ENCODE peak calls at places on chromosome 4, in eight cellular contexts. K is adrenal gland; W is M059J; A is stimulated activated CD8-positive, alpha-beta memory T cell treated with anti-CD3 and anti-CD28 coated beads, Interleukin-4, amount 100 ng/mL, for 1 hour; Y is endothelial cell of umbilical vein; Q is memory B cell; U is kidney; M is activated naive CD4-positive, alpha-beta T cell. X is an unnamed sample.

GRCh38 chr4:78534286-78534955 is 17.1 kb upstream of the ANXA3 start:
- DNase-seq in K (no peak), W (peak), A (no peak), Y (no peak), Q (no peak), U (no peak), M (no peak), X (no peak)

GRCh38 chr4:82500830-82501229 is 61.0 kb downstream of the TMEM150C start:
- DNase-seq in K (no peak), W (no peak), A (no peak), Y (no peak), Q (no peak), U (no peak), M (no peak), X (no peak)

GRCh38 chr4:11197942-11198341 is 230.8 kb downstream of the HS3ST1 start:
- DNase-seq in K (no peak), W (no peak), A (no peak), Y (no peak), Q (no peak), U (no peak), M (no peak), X (no peak)

GRCh38 chr4:95660719-95661118 is 111.9 kb upstream of the UNC5C start:
- DNase-seq in K (no peak), W (no peak), A (no peak), Y (no peak), Q (no peak), U (no peak), M (no peak), X (no peak)

GRCh38 chr4:127139788-127140286 is 492.9 kb upstream of the INTU start:
- DNase-seq in K (no peak), W (no peak), A (no peak), Y (no peak), Q (no peak), U (no peak), M (no peak), X (no peak)

GRCh38 chr4:5572114-5572513 is 136.2 kb downstream of the EVC2 start:
- DNase-seq in K (no peak), W (peak), A (no peak), Y (no peak), Q (no peak), U (no peak), M (no peak), X (no peak)

GRCh38 chr4:38687571-38688011 is 23.6 kb downstream of the KLF3 start:
- DNase-seq in K (no peak), W (no peak), A (no peak), Y (peak), Q (no peak), U (no peak), M (no peak), X (no peak)

GRCh38 chr4:74219241-74219640 is 61.3 kb downstream of the MTHFD2L start:
- DNase-seq in K (no peak), W (no peak), A (no peak), Y (no peak), Q (no peak), U (no peak), M (no peak), X (no peak)

GRCh38 chr4:144356941-144357381 is 216.4 kb upstream of the GYPA start:
- DNase-seq in K (no peak), W (no peak), A (no peak), Y (peak), Q (no peak), U (no peak), M (no peak), X (no peak)

GRCh38 chr4:79022529-79022928 is 83.3 kb upstream of the PAQR3 start:
- DNase-seq in K (no peak), W (no peak), A (no peak), Y (no peak), Q (no peak), U (peak), M (no peak), X (no peak)

GRCh38 chr4:86498560-86499166 is 95.5 kb upstream of the PTPN13 start:
- DNase-seq in K (no peak), W (peak), A (no peak), Y (peak), Q (no peak), U (no peak), M (no peak), X (no peak)

GRCh38 chr4:113997206-113997605 is 17.8 kb upstream of the ARSJ start:
- DNase-seq in K (no peak), W (no peak), A (no peak), Y (no peak), Q (no peak), U (no peak), M (no peak), X (no peak)

GRCh38 chr4:99714179-99714578 is 56.6 kb upstream of the C4orf54 start:
- DNase-seq in K (no peak), W (no peak), A (no peak), Y (no peak), Q (no peak), U (no peak), M (no peak), X (no peak)

GRCh38 chr4:136748165-136748564 is 784.1 kb downstream of the PCDH18 start:
- DNase-seq in K (no peak), W (no peak), A (no peak), Y (no peak), Q (no peak), U (no peak), M (no peak), X (no peak)

GRCh38 chr4:180860136-180860720 is 1383.0 kb upstream of the TENM3 start:
- DNase-seq in K (no peak), W (no peak), A (no peak), Y (no peak), Q (no peak), U (no peak), M (no peak), X (no peak)

GRCh38 chr4:128981377-128981776 is 112.0 kb downstream of the SCLT1 start:
- DNase-seq in K (no peak), W (no peak), A (no peak), Y (no peak), Q (no peak), U (no peak), M (no peak), X (no peak)

GRCh38 chr4:94304365-94304971 is 38.2 kb downstream of the HPGDS start:
- DNase-seq in K (no peak), W (peak), A (no peak), Y (peak), Q (no peak), U (no peak), M (no peak), X (peak)

GRCh38 chr4:88911246-88912212 is 145.5 kb downstream of the FAM13A start:
- DNase-seq in K (no peak), W (no peak), A (no peak), Y (no peak), Q (no peak), U (no peak), M (no peak), X (no peak)

GRCh38 chr4:164204434-164204833 is 549.5 kb upstream of the SMIM31 start:
- DNase-seq in K (no peak), W (peak), A (no peak), Y (peak), Q (no peak), U (no peak), M (no peak), X (no peak)

GRCh38 chr4:2662598-2662997 is 93.5 kb downstream of the TNIP2 start:
- DNase-seq in K (no peak), W (peak), A (no peak), Y (no peak), Q (no peak), U (no peak), M (no peak), X (no peak)

GRCh38 chr4:47531241-47531953 is 46.3 kb downstream of the ATP10D start:
- DNase-seq in K (no peak), W (peak), A (peak), Y (peak), Q (no peak), U (no peak), M (no peak), X (peak)

GRCh38 chr4:147811878-147812277 is 80.0 kb downstream of the ARHGAP10 start:
- DNase-seq in K (no peak), W (no peak), A (no peak), Y (no peak), Q (no peak), U (no peak), M (no peak), X (no peak)

GRCh38 chr4:2340272-2341061 is 78.0 kb downstream of the ZFYVE28 start:
- DNase-seq in K (no peak), W (no peak), A (no peak), Y (no peak), Q (no peak), U (peak), M (no peak), X (no peak)

GRCh38 chr4:82721819-82722423 is 76.7 kb downstream of the SCD5 start:
- DNase-seq in K (peak), W (peak), A (no peak), Y (peak), Q (no peak), U (no peak), M (no peak), X (no peak)

GRCh38 chr4:3108211-3108610 is 33.7 kb downstream of the HTT start:
- DNase-seq in K (no peak), W (no peak), A (no peak), Y (no peak), Q (no peak), U (no peak), M (no peak), X (no peak)

GRCh38 chr4:5757536-5757935 is 46.5 kb downstream of the EVC start:
- DNase-seq in K (no peak), W (no peak), A (no peak), Y (no peak), Q (no peak), U (no peak), M (no peak), X (no peak)

GRCh38 chr4:142566243-142566642 is 279.9 kb downstream of the INPP4B start:
- DNase-seq in K (no peak), W (no peak), A (no peak), Y (no peak), Q (no peak), U (no peak), M (no peak), X (no peak)

GRCh38 chr4:10184501-10184938 is 67.9 kb upstream of the WDR1 start:
- DNase-seq in K (no peak), W (no peak), A (no peak), Y (no peak), Q (no peak), U (no peak), M (no peak), X (no peak)

GRCh38 chr4:122914292-122914904 is 8.0 kb downstream of the NUDT6 start:
- DNase-seq in K (no peak), W (peak), A (no peak), Y (peak), Q (no peak), U (no peak), M (no peak), X (no peak)